ENCODE peak calls at places on chromosomes 6 and 20, in four cellular contexts. Q is posterior vena cava, R is NCI-H1105, C is sigmoid colon. S is an unnamed sample.

GRCh38 chr6:141265748-141266647 is 866.7 kb upstream of the GJE1 start:
- DNase-seq in R (no peak), C (no peak), Q (no peak), S (no peak)

GRCh38 chr6:10386260-10386659 is 28.6 kb downstream of the TFAP2A start:
- DNase-seq in C (no peak), R (no peak), Q (no peak), S (no peak)

GRCh38 chr20:44113642-44113945 is 73.4 kb downstream of the JPH2 start:
- DNase-seq in C (no peak), R (no peak), Q (no peak), S (no peak)

GRCh38 chr20:44993343-44993742 is 27.0 kb downstream of the STK4 start:
- DNase-seq in Q (no peak), C (no peak), R (no peak), S (no peak)

GRCh38 chr6:100099189-100100074 is 105.4 kb upstream of the MCHR2 start:
- DNase-seq in R (peak; percentile 45), C (no peak), Q (no peak), S (no peak)

GRCh38 chr6:69985180-69985579 is 118.8 kb downstream of the COL19A1 start:
- DNase-seq in R (no peak), C (no peak), Q (no peak), S (no peak)

GRCh38 chr6:148422085-148422484 is 79.4 kb downstream of the SASH1 start:
- DNase-seq in Q (no peak), R (no peak), C (no peak), S (no peak)

GRCh38 chr20:50788868-50789125 is 6.1 kb upstream of the BCAS4 start:
- DNase-seq in R (no peak), C (peak; percentile 41), Q (no peak), S (no peak)

GRCh38 chr6:53241936-53242335 is 93.3 kb upstream of the GCM1 start:
- DNase-seq in Q (no peak), R (no peak), C (no peak), S (no peak)

GRCh38 chr20:49323622-49324238 is 45.9 kb upstream of the ZNFX1 start:
- DNase-seq in R (no peak), C (no peak), Q (peak; percentile 56), S (no peak)

GRCh38 chr6:127938701-127939100 is 37.8 kb upstream of the THEMIS start:
- DNase-seq in R (no peak), Q (no peak), C (no peak), S (no peak)

GRCh38 chr6:41877051-41877680 is 18.0 kb downstream of the USP49 start:
- DNase-seq in Q (no peak), R (no peak), C (no peak), S (no peak)

GRCh38 chr6:144131248-144131709 is 19.0 kb upstream of the STX11 start:
- DNase-seq in Q (no peak), R (no peak), C (no peak), S (no peak)

GRCh38 chr6:146785001-146785585 is 186.3 kb downstream of the ADGB start:
- DNase-seq in R (peak; percentile 69), C (no peak), Q (no peak), S (no peak)

GRCh38 chr6:38168126-38168525 is 348.6 kb downstream of the ZFAND3 start:
- DNase-seq in Q (no peak), R (no peak), C (no peak), S (no peak)